ENCODE peak calls at places on chromosomes 5 and 9, in seven cellular contexts. E is psoas muscle, X is cardiac muscle cell, P is BE2C, D is A549, B is coronary artery, A is endothelial cell of umbilical vein. Q is an unnamed sample.

GRCh38 chr5:10009802-10010201 is 239.9 kb downstream of the ATPSCKMT start:
- DNase-seq in E (no peak), X (no peak), P (no peak), D (no peak), B (no peak), A (no peak), Q (no peak)

GRCh38 chr5:34929720-34930526 is 564 bp downstream of the DNAJC21 start:
- DNase-seq in E (peak; percentile 96), X (peak; percentile 79), P (peak; percentile 82), D (peak; percentile 88), B (peak; percentile 91), A (peak; percentile 69), Q (peak; percentile 82)

GRCh38 chr9:38127271-38127839 is 58.3 kb upstream of the SHB start:
- DNase-seq in E (no peak), X (peak; percentile 9), P (peak; percentile 26), D (no peak), B (no peak), A (no peak), Q (peak; percentile 19)

GRCh38 chr5:120779674-120780073 is 315.6 kb downstream of the PRR16 start:
- DNase-seq in E (no peak), X (no peak), P (no peak), D (no peak), B (no peak), A (no peak), Q (no peak)

GRCh38 chr9:133955821-133956411 is 36.2 kb downstream of the VAV2 start:
- DNase-seq in E (peak; percentile 52), X (peak; percentile 59), P (peak; percentile 59), D (no peak), B (no peak), A (peak; percentile 56), Q (peak; percentile 69)

GRCh38 chr9:115668506-115668905 is 485.1 kb upstream of the PAPPA start:
- DNase-seq in E (no peak), X (peak; percentile 91), P (no peak), D (peak; percentile 51), B (no peak), A (no peak), Q (no peak)

GRCh38 chr5:76819851-76820280 is 1.0 kb downstream of the F2RL1 start:
- DNase-seq in E (no peak), X (no peak), P (no peak), D (peak; percentile 63), B (no peak), A (no peak), Q (no peak)

GRCh38 chr5:38404667-38405276 is 146.4 kb downstream of the EGFLAM start:
- DNase-seq in E (no peak), X (no peak), P (no peak), D (peak; percentile 10), B (no peak), A (no peak), Q (no peak)

GRCh38 chr5:54823006-54823405 is 162.4 kb downstream of the ESM1 start:
- DNase-seq in E (no peak), X (no peak), P (no peak), D (no peak), B (no peak), A (no peak), Q (no peak)

GRCh38 chr5:124649548-124650501 is 96.6 kb downstream of the ZNF608 start:
- DNase-seq in E (peak; percentile 84), X (peak; percentile 95), P (peak; percentile 64), D (no peak), B (no peak), A (peak; percentile 98), Q (peak; percentile 43)

GRCh38 chr5:127994087-127994660 is 89.4 kb upstream of the SLC12A2 start:
- DNase-seq in E (no peak), X (no peak), P (no peak), D (no peak), B (no peak), A (no peak), Q (no peak)

GRCh38 chr5:168342151-168342825 is 50.8 kb downstream of the WWC1 start:
- DNase-seq in E (no peak), X (no peak), P (no peak), D (no peak), B (no peak), A (no peak), Q (no peak)

GRCh38 chr9:14563902-14564578 is 129.2 kb downstream of the ZDHHC21 start:
- DNase-seq in E (no peak), X (no peak), P (peak; percentile 28), D (no peak), B (no peak), A (no peak), Q (peak; percentile 32)

GRCh38 chr5:177446184-177447065 is at the start of gene PRR7:
- DNase-seq in E (peak; percentile 82), X (peak; percentile 74), P (peak; percentile 85), D (peak; percentile 73), B (no peak), A (peak; percentile 56), Q (peak; percentile 75)

GRCh38 chr5:102649731-102650130 is 105.4 kb upstream of the PAM start:
- DNase-seq in E (no peak), X (no peak), P (no peak), D (no peak), B (no peak), A (no peak), Q (no peak)

GRCh38 chr5:73418244-73418691 is 30.3 kb downstream of the FOXD1 start:
- DNase-seq in E (no peak), X (no peak), P (no peak), D (no peak), B (no peak), A (no peak), Q (no peak)

GRCh38 chr9:99253772-99254431 is 31.8 kb downstream of the SEC61B start:
- DNase-seq in E (no peak), X (no peak), P (no peak), D (no peak), B (no peak), A (no peak), Q (no peak)

GRCh38 chr5:125372694-125373621 is 626.5 kb upstream of the ZNF608 start:
- DNase-seq in E (no peak), X (peak; percentile 38), P (peak; percentile 47), D (no peak), B (no peak), A (peak; percentile 61), Q (peak; percentile 98)

GRCh38 chr9:136138566-136138965 is 19.9 kb upstream of the TMEM250 start:
- DNase-seq in E (no peak), X (peak; percentile 20), P (peak; percentile 63), D (peak; percentile 69), B (no peak), A (peak; percentile 21), Q (peak; percentile 77)

GRCh38 chr5:81232449-81233079 is 558 bp upstream of the CKMT2 start:
- DNase-seq in E (peak; percentile 94), X (peak; percentile 58), P (no peak), D (no peak), B (peak; percentile 90), A (no peak), Q (no peak)

GRCh38 chr5:144864113-144864512 is 693.4 kb downstream of the KCTD16 start:
- DNase-seq in E (no peak), X (no peak), P (no peak), D (no peak), B (no peak), A (no peak), Q (no peak)

GRCh38 chr5:73997936-73998335 is 371.9 kb downstream of the ARHGEF28 start:
- DNase-seq in E (no peak), X (no peak), P (no peak), D (no peak), B (no peak), A (no peak), Q (no peak)

GRCh38 chr5:149260761-149261160 is 10.9 kb upstream of the AFAP1L1 start:
- DNase-seq in E (no peak), X (no peak), P (no peak), D (no peak), B (no peak), A (no peak), Q (no peak)

GRCh38 chr9:10366171-10366779 is 246.5 kb downstream of the PTPRD start:
- DNase-seq in E (no peak), X (peak; percentile 40), P (no peak), D (peak; percentile 29), B (no peak), A (peak; percentile 57), Q (peak; percentile 60)

GRCh38 chr5:156327306-156327705 is 342 bp downstream of the SGCD start:
- DNase-seq in E (no peak), X (peak; percentile 50), P (no peak), D (no peak), B (no peak), A (no peak), Q (no peak)

GRCh38 chr9:136084191-136084944 is 10.7 kb downstream of the NACC2 start:
- DNase-seq in E (peak; percentile 49), X (no peak), P (peak; percentile 15), D (no peak), B (no peak), A (no peak), Q (no peak)

GRCh38 chr5:35096933-35097332 is 49.2 kb upstream of the AGXT2 start:
- DNase-seq in E (no peak), X (no peak), P (no peak), D (no peak), B (no peak), A (no peak), Q (no peak)

GRCh38 chr9:91771027-91771426 is 179.0 kb downstream of the ROR2 start:
- DNase-seq in E (no peak), X (peak; percentile 97), P (no peak), D (peak; percentile 22), B (no peak), A (no peak), Q (peak; percentile 25)
- TF ChIP-seq CTCF in E (no peak), X (peak; percentile 56), P (peak; percentile 38), D (no peak), B (no peak), A (no peak), Q (peak; percentile 43)

GRCh38 chr5:154478224-154478565 is at the start of gene HAND1:
- DNase-seq in E (peak; percentile 58), X (no peak), P (peak; percentile 98), D (peak; percentile 61), B (no peak), A (peak; percentile 34), Q (peak; percentile 62)
- H3K4me3 ChIP-seq in E (peak within 1 kb of the TSS; percentile 61), X (peak within 1 kb of the TSS; percentile 57), P (peak within 1 kb of the TSS; percentile 97), D (peak within 1 kb of the TSS; percentile 48), B (peak within 1 kb of the TSS; percentile 65), A (no peak within 1 kb of the TSS), Q (peak within 1 kb of the TSS; percentile 31)

DNA sequence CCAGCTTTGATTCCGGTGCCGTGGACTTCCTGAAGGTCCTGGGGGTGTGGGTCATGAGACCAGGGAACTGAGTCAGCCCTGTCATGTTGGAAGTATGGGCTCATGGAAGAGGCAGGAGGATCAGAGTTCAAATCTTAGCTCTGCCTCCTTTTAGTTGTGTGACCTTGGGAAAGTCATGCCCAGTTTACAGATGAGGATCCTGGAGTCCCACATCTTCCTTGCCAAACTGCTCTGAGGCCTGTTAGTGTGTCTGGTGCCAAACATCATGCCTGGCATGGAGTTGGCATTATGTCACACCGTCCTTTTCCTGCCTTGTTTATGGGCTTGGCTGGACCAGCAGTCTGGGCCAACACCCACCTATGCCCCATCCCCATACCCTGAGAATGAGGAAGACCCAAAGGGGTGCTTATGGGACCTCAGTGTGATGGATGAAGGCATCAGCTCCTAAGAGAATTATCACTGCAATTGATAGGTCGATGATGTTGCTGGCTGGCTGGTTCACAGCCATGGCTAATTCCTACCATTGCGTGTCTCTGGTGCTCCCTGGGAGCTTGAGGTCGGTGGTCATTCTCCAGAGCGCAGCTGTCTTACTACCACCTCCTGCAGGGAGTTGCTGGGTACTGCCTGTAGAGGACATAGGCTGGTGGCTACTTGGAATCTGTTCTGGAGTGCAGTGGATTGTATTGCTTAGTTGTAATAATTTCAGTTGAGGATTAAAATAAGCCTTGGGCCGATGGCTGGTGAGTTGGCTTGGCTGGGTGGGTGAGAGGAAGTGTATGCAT is 140.5 kb upstream of the PITX1 start:
- DNase-seq in E (no peak), X (no peak), P (no peak), D (peak; percentile 36), B (no peak), A (no peak), Q (no peak)
- TF ChIP-seq CTCF in E (peak; percentile 13), X (no peak), P (peak; percentile 49), D (no peak), B (no peak), A (no peak), Q (peak; percentile 43)

GRCh38 chr9:102832814-102833213 is 162.3 kb upstream of the CYLC2 start:
- DNase-seq in E (no peak), X (no peak), P (no peak), D (no peak), B (no peak), A (no peak), Q (no peak)
- H3K4me3 ChIP-seq in E (no peak overlapping the region), X (no peak overlapping the region), P (no peak overlapping the region), D (no peak overlapping the region), B (no peak overlapping the region), A (no peak overlapping the region), Q (no peak overlapping the region)